ENCODE peak calls at places on chromosomes 12 and 14, in six cellular contexts. F is HEK293T, T is IMR-90, A is GM12878, V is HepG2, G is K562. X is an unnamed sample.

GRCh38 chr14:69240527-69241173 is 19.3 kb upstream of the GALNT16 start:
- DNase-seq in F (no peak), T (no peak), A (no peak), V (no peak), G (no peak), X (no peak)

GRCh38 chr12:53101931-53102781 is 1.1 kb upstream of the SOAT2 start:
- DNase-seq in F (no peak), T (no peak), A (no peak), V (peak; percentile 79), G (peak; percentile 2), X (no peak)

GRCh38 chr12:67356400-67356799 is 87.2 kb downstream of the CAND1 start:
- DNase-seq in F (no peak), T (no peak), A (no peak), V (no peak), G (no peak), X (no peak)

GRCh38 chr12:19042196-19042595 is 87.3 kb upstream of the PLEKHA5 start:
- DNase-seq in F (no peak), T (no peak), A (no peak), V (no peak), G (no peak), X (no peak)

GRCh38 chr12:132918680-132919079 is 31.3 kb upstream of the CHFR start:
- DNase-seq in F (no peak), T (no peak), A (no peak), V (no peak), G (no peak), X (no peak)

GRCh38 chr12:119227292-119227691 is 48.6 kb downstream of the HSPB8 start:
- DNase-seq in F (no peak), T (no peak), A (no peak), V (no peak), G (no peak), X (peak; percentile 12)

GRCh38 chr14:66403183-66403582 is 83.0 kb upstream of the CCDC196 start:
- DNase-seq in F (peak; percentile 34), T (peak; percentile 28), A (no peak), V (peak; percentile 40), G (no peak), X (peak; percentile 13)

GRCh38 chr12:105567061-105567460 is 236.6 kb downstream of the C12orf75 start:
- DNase-seq in F (no peak), T (no peak), A (no peak), V (no peak), G (no peak), X (no peak)

GRCh38 chr14:75165586-75166391 is 10.6 kb downstream of the TMED10 start:
- DNase-seq in F (no peak), T (no peak), A (no peak), V (no peak), G (no peak), X (no peak)

GRCh38 chr14:103374121-103374520 is 11.1 kb upstream of the MARK3 start:
- DNase-seq in F (no peak), T (no peak), A (no peak), V (no peak), G (no peak), X (no peak)

GRCh38 chr12:52251367-52252055 is 18.5 kb downstream of the KRT7 start:
- DNase-seq in F (no peak), T (no peak), A (no peak), V (no peak), G (no peak), X (no peak)

GRCh38 chr14:57692671-57693070 is 173.2 kb downstream of the SLC35F4 start:
- DNase-seq in F (peak; percentile 26), T (peak; percentile 34), A (no peak), V (peak; percentile 39), G (peak; percentile 8), X (peak; percentile 26)

GRCh38 chr12:108832208-108832607 is 25.2 kb downstream of the SSH1 start:
- DNase-seq in F (no peak), T (no peak), A (no peak), V (no peak), G (no peak), X (no peak)

GRCh38 chr14:67971627-67972625 is 152.3 kb downstream of the RAD51B start:
- DNase-seq in F (no peak), T (peak; percentile 37), A (no peak), V (no peak), G (no peak), X (peak; percentile 57)

GRCh38 chr12:119176267-119177055 is 2.3 kb upstream of the HSPB8 start:
- DNase-seq in F (peak; percentile 61), T (peak; percentile 95), A (no peak), V (peak; percentile 15), G (peak; percentile 16), X (peak; percentile 78)

GRCh38 chr12:45407188-45407850 is 191.4 kb downstream of the ANO6 start:
- DNase-seq in F (no peak), T (peak; percentile 83), A (no peak), V (no peak), G (peak; percentile 12), X (no peak)

GRCh38 chr14:23030936-23031335 is 3.8 kb downstream of the PSMB5 start:
- DNase-seq in F (no peak), T (peak; percentile 40), A (no peak), V (no peak), G (no peak), X (no peak)

GRCh38 chr14:53949201-53949600 is 7.4 kb downstream of the BMP4 start:
- DNase-seq in F (no peak), T (no peak), A (no peak), V (no peak), G (no peak), X (no peak)

GRCh38 chr12:32761716-32762115 is 6.0 kb upstream of the YARS2 start:
- DNase-seq in F (no peak), T (no peak), A (no peak), V (no peak), G (no peak), X (no peak)

GRCh38 chr14:58099682-58100081 is 52.3 kb downstream of the ARMH4 start:
- DNase-seq in F (no peak), T (no peak), A (no peak), V (no peak), G (no peak), X (no peak)

GRCh38 chr12:57899010-57899662 is 42.2 kb upstream of the ATP23 start:
- DNase-seq in F (no peak), T (peak; percentile 81), A (peak; percentile 79), V (no peak), G (no peak), X (no peak)

GRCh38 chr12:100579844-100580243 is 6.4 kb downstream of the GAS2L3 start:
- DNase-seq in F (no peak), T (no peak), A (no peak), V (no peak), G (no peak), X (no peak)

GRCh38 chr12:15741082-15741481 is 48.1 kb downstream of the EPS8 start:
- DNase-seq in F (no peak), T (no peak), A (no peak), V (no peak), G (no peak), X (no peak)

GRCh38 chr12:104314242-104314614 is 10.7 kb downstream of the EID3 start:
- DNase-seq in F (no peak), T (peak; percentile 51), A (no peak), V (no peak), G (no peak), X (no peak)

GRCh38 chr14:89294872-89295271 is 122.2 kb downstream of the FOXN3 start:
- DNase-seq in F (no peak), T (no peak), A (no peak), V (no peak), G (no peak), X (no peak)

GRCh38 chr12:12839886-12840285 is 26.7 kb downstream of the DDX47 start:
- DNase-seq in F (peak; percentile 63), T (peak; percentile 87), A (no peak), V (no peak), G (no peak), X (peak; percentile 67)

GRCh38 chr12:12839003-12839395 is 25.9 kb downstream of the DDX47 start:
- DNase-seq in F (no peak), T (no peak), A (no peak), V (no peak), G (no peak), X (no peak)

GRCh38 chr12:12836571-12836970 is 23.4 kb downstream of the DDX47 start:
- DNase-seq in F (no peak), T (no peak), A (no peak), V (no peak), G (no peak), X (no peak)

GRCh38 chr12:12837025-12837872 is 24.1 kb downstream of the DDX47 start:
- DNase-seq in F (peak; percentile 65), T (peak; percentile 84), A (no peak), V (peak; percentile 37), G (peak; percentile 54), X (peak; percentile 81)

DNA sequence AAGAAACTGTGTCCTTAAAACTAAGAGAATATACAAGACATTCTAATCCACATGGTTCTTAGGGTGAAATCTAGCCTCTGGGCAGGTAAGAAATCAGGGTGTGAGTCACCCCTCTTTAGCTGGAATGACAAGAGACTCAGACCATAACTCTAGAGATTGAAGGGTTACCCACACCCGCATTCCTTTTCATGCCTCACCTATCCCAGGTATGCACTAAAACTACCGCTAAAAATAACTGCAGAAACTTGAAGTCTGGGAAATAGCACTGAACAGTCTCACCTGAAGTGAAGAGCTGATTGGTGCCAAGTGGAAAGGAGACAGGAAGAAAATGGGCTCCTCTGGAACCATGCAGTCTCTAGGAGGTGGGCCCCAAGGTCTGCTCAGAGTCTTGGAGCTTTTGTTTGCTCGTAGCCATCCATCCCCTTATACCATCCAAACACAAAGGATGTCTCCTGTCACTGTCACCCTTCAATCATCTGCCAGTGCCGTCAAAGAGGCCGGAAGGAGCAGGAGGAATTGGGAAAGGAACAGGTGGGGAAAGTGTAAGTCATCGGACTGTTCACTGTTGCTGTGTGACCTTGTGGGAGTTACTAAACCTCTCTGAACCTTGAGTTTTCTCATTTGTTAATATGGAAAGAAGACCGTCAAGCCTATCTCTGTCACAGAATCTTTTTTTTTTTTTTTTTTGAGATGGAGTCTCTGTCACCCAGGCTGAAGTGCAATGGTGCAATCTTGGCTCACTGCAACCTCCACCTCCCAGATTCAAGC is 22.4 kb downstream of the DDX47 start:
- DNase-seq in F (no peak), T (peak; percentile 47), A (no peak), V (no peak), G (peak; percentile 13), X (peak; percentile 55)
- TF ChIP-seq BHLHE40 in F (no peak), T (no peak), A (no peak), V (no peak), G (no peak), X (no peak)

GRCh38 chr12:121304306-121304705 is 7.8 kb upstream of the CAMKK2 start:
- DNase-seq in F (no peak), T (no peak), A (no peak), V (no peak), G (no peak), X (no peak)
- TF ChIP-seq BHLHE40 in F (no peak), T (no peak), A (no peak), V (no peak), G (no peak), X (no peak)

DNA sequence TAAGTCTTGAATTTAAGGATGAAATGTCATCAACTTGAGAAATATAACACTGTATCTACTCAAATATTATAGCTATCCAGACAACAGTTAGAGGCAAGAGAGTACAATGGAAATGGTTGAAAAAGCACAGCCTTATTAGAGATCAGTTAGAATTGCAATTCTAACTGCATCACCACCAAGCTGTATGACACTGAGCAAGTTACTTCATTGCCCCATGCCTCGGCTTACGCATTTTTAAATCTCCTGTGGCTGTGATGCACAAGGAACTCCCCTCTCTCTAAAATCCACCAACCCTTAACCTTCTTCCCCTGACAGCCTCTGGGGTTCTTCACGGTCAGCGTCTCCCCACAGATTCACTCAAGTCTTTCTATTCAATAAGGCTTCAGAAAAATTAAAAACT is 75.1 kb downstream of the MED13L start:
- DNase-seq in F (no peak), T (no peak), A (no peak), V (no peak), G (no peak), X (no peak)
- TF ChIP-seq BHLHE40 in F (no peak), T (no peak), A (no peak), V (no peak), G (no peak), X (no peak)

GRCh38 chr12:80226576-80226975 is 127.2 kb downstream of the OTOGL start:
- DNase-seq in F (no peak), T (peak; percentile 68), A (no peak), V (no peak), G (no peak), X (no peak)
- TF ChIP-seq BHLHE40 in F (no peak), T (no peak), A (no peak), V (no peak), G (no peak), X (no peak)

X was measured in A549.